ENCODE peak calls at places on chromosomes 4 and X, in four cellular contexts. M is GM23338, H is K562, R is GM12878. K is an unnamed sample.

GRCh38 chr4:163109967-163110366 is 56.7 kb downstream of the NAF1 start:
- DNase-seq in M (peak), H (no peak), R (no peak), K (no peak)

GRCh38 chr4:139641218-139641617 is 24.4 kb upstream of the MGST2 start:
- DNase-seq in M (peak), H (no peak), R (no peak), K (no peak)

GRCh38 chr4:110620352-110621327 is 2.2 kb downstream of the PITX2 start:
- DNase-seq in M (peak), H (no peak), R (no peak), K (peak)

GRCh38 chrX:17613979-17614572 is 123.2 kb upstream of the SCML1 start:
- DNase-seq in M (no peak), H (no peak), R (no peak), K (no peak)

GRCh38 chrX:107712231-107713204 is 63.1 kb downstream of the TSC22D3 start:
- DNase-seq in M (no peak), H (no peak), R (no peak), K (no peak)

GRCh38 chr4:106444557-106444956 is 76.0 kb upstream of the GIMD1 start:
- DNase-seq in M (no peak), H (no peak), R (no peak), K (no peak)

GRCh38 chr4:121758896-121759568 is 5.9 kb downstream of the SMIM43 start:
- DNase-seq in M (no peak), H (no peak), R (no peak), K (no peak)

GRCh38 chr4:87132035-87132434 is 88.4 kb downstream of the KLHL8 start:
- DNase-seq in M (no peak), H (no peak), R (no peak), K (no peak)

GRCh38 chrX:16112428-16112827 is 10.9 kb upstream of the GRPR start:
- DNase-seq in M (peak), H (no peak), R (no peak), K (no peak)

GRCh38 chr4:101103381-101104142 is 243.8 kb downstream of the PPP3CA start:
- DNase-seq in M (peak), H (no peak), R (no peak), K (no peak)

GRCh38 chrX:151396042-151396826 is 772 bp upstream of the VMA21 start:
- DNase-seq in M (peak), H (no peak), R (peak), K (no peak)

GRCh38 chr4:177235026-177235425 is 74.6 kb upstream of the NEIL3 start:
- DNase-seq in M (no peak), H (no peak), R (no peak), K (no peak)

GRCh38 chrX:120791013-120791643 is 84.5 kb downstream of the CT47B1 start:
- DNase-seq in M (no peak), H (no peak), R (no peak), K (no peak)

GRCh38 chr4:105433421-105433820 is 40.4 kb downstream of the PPA2 start:
- DNase-seq in M (no peak), H (no peak), R (no peak), K (no peak)

GRCh38 chr4:128716325-128716724 is 93.2 kb upstream of the JADE1 start:
- DNase-seq in M (no peak), H (no peak), R (no peak), K (no peak)

GRCh38 chr4:123984881-123985280 is 588.3 kb downstream of the SPRY1 start:
- DNase-seq in M (no peak), H (no peak), R (no peak), K (no peak)

GRCh38 chrX:9943420-9943819 is 23.7 kb upstream of the CLDN34 start:
- DNase-seq in M (no peak), H (no peak), R (peak), K (no peak)

GRCh38 chr4:74073358-74073757 is 25.6 kb downstream of the CXCL2 start:
- DNase-seq in M (no peak), H (no peak), R (no peak), K (no peak)

GRCh38 chr4:72063726-72064125 is 31.9 kb downstream of the NPFFR2 start:
- DNase-seq in M (no peak), H (no peak), R (no peak), K (no peak)

GRCh38 chrX:153900806-153901752 is 3.4 kb upstream of the AVPR2 start:
- DNase-seq in M (peak), H (peak), R (peak), K (no peak)

GRCh38 chr4:155207534-155208257 is 740 bp upstream of the NPY2R start:
- DNase-seq in M (peak), H (no peak), R (no peak), K (peak)

DNA sequence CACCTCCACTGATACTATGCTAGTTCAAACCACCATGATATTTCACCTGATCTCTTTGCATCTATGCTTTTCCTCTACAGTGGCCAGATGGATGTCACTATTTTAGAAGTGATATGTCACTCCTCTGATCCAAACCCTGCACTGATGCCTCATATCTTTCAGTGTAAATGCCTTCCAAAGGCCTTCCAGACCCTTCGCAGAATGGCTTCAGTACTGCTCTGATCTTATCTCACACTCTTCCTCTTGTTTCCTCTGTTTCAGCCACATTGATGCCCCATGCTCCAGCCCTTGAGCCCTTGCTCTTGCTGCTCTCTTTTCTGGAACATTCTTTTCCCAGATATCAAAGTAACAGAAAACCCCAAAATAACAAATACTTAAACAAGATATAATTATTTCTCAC is 17.9 kb downstream of the MID1IP1 start:
- DNase-seq in M (no peak), H (no peak), R (no peak), K (no peak)
- TF ChIP-seq CREB1 in M (no peak), H (no peak), R (no peak), K (no peak)

DNA sequence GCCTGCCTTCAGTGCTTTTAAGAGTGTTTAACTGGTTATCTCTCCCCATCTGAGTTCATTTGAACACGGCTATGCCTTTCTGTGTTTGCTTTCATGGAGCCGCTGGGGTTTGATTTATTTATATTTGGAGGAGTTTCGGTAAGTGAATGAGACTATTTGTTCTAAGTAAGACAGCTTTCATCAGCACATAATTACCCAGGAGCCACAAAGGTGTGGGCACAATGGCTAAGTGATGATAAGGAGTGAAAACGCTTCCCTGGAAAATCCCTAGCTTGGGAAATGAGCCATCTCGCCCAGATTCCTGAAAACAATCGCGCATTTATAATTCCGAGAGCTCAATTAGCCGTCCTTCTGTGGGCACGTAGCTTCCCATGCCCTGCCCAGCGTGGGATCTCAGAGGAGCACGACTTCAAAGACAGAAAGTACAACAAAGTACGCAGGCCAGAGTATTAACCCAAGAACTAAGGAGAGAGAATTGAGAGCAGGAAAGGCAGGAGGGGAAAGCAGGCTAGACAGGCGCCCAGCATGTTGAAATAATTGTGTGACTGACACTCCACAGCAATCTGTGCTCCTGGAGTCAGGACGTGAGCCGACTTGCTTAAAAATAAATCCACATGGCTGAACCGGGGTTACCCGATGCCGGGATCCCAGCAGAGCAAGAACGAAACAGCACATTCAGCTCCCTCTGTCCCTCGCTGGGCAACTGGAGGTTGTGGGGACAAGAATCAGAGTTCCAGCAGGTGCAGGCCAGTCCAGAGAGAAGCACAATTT is 99.0 kb downstream of the DHRSX start:
- DNase-seq in M (no peak), H (no peak), R (no peak), K (no peak)
- TF ChIP-seq CREB1 in M (no peak), H (no peak), R (no peak), K (no peak)

GRCh38 chr4:153522800-153523089 is 56.6 kb downstream of the TMEM131L start:
- DNase-seq in M (no peak), H (no peak), R (peak), K (no peak)

GRCh38 chr4:153521467-153521866 is 55.3 kb downstream of the TMEM131L start:
- DNase-seq in M (no peak), H (no peak), R (peak), K (no peak)

GRCh38 chr4:153520871-153521329 is 54.7 kb downstream of the TMEM131L start:
- DNase-seq in M (no peak), H (no peak), R (peak), K (no peak)

GRCh38 chr4:153523171-153523757 is 57.1 kb downstream of the TMEM131L start:
- DNase-seq in M (no peak), H (no peak), R (no peak), K (no peak)

GRCh38 chr4:153521995-153522799 is 56.0 kb downstream of the TMEM131L start:
- DNase-seq in M (peak), H (no peak), R (peak), K (no peak)
- TF ChIP-seq CREB1 in M (no peak), H (no peak), R (no peak), K (no peak)

DNA sequence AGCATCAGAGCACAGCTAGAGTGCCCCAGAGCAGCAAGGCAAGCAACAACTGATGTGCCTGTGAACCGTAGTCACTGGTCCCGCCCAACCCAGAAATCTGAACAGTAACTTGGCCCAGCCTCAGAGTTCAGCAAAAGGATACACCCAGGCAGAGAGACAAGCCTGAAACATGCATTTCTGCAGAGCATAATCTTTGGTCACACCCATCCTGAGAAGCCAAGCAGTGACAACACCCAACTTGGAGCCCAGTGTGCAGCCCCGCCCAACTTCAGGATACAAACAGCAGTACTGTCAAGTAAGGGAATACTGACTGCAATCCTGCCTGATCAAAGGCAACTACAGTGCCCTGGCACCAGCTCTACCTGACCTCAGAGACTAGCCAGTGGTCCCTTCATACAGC is 78.9 kb downstream of the CCDC160 start:
- DNase-seq in M (no peak), H (no peak), R (no peak), K (no peak)
- TF ChIP-seq CREB1 in M (no peak), H (no peak), R (no peak), K (no peak)

DNA sequence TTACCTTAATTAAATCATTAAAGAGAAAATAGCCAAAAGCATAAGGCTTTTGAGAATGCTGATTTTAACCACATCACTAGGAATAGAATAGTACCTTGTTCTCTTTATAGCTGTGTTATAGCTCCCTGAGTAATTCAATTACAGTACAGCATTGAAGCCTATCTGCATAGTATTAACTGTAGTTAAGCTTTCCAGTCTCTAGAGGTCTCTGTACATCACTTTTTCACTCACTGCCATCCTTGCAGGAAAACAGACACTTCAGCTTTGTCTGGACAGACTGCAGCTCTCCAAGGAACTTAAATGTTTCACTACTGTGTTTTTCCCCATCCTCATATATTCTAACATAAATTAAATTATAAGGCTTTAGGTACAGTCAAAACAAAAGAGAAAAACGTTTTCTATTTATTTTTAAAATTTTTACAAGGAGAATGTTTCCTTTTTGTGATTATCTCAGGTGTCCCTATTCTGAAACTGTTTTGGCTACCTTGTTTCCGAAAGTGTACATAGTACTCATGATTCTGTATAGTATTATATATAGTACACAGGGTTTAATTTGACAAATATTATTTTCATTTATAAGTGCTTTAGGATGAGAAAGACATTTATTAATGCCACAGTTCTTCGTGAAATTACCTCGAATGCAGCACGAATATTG is 407.9 kb downstream of the PCDH18 start:
- DNase-seq in M (peak), H (no peak), R (peak), K (no peak)
- TF ChIP-seq CREB1 in M (no peak), H (no peak), R (no peak), K (no peak)

GRCh38 chr4:3372933-3373465 is 68.8 kb upstream of the HGFAC start:
- DNase-seq in M (no peak), H (no peak), R (peak), K (no peak)
- TF ChIP-seq CREB1 in M (no peak), H (no peak), R (no peak), K (no peak)

GRCh38 chr4:30753316-30753715 is 33.1 kb downstream of the PCDH7 start:
- DNase-seq in M (no peak), H (no peak), R (no peak), K (no peak)
- TF ChIP-seq CREB1 in M (no peak), H (no peak), R (no peak), K (no peak)

GRCh38 chr4:83149885-83150562 is 35.5 kb upstream of the PLAC8 start:
- DNase-seq in M (no peak), H (no peak), R (no peak), K (no peak)
- TF ChIP-seq CREB1 in M (no peak), H (no peak), R (no peak), K (no peak)

K was measured in WTC11.